ENCODE peak calls at places on chromosomes 5 and 9, in ten cellular contexts. O, G, H, Q, B, R, V, A, W and F are unnamed samples.

GRCh38 chr5:116013207-116013777 is 19.0 kb upstream of the ARL14EPL start:
- DNase-seq in B (no peak), G (no peak), V (no peak), W (no peak), A (no peak), H (no peak), Q (peak), O (no peak), R (no peak), F (no peak)

GRCh38 chr9:3842839-3843238 is 317.0 kb upstream of the RFX3 start:
- DNase-seq in V (no peak), Q (peak), W (no peak), B (no peak), R (no peak), A (no peak), O (no peak), H (no peak), G (no peak), F (no peak)

GRCh38 chr5:32278403-32278802 is 34.3 kb downstream of the MTMR12 start:
- DNase-seq in W (peak), V (no peak), H (no peak), R (peak), O (no peak), Q (peak), G (no peak), A (no peak), B (no peak), F (no peak)

GRCh38 chr5:10219068-10219467 is 30.6 kb downstream of the ATPSCKMT start:
- DNase-seq in B (no peak), V (no peak), Q (no peak), R (no peak), O (no peak), H (no peak), G (no peak), A (no peak), W (no peak), F (no peak)

GRCh38 chr5:16464664-16465543 is 696 bp downstream of the ZNF622 start:
- DNase-seq in O (peak), A (no peak), B (no peak), Q (no peak), G (peak), R (no peak), H (peak), W (peak), V (peak), F (no peak)

GRCh38 chr5:64594601-64595518 is 89.0 kb downstream of the RGS7BP start:
- DNase-seq in H (peak), R (no peak), G (no peak), Q (no peak), W (peak), A (no peak), O (no peak), V (no peak), B (no peak), F (no peak)

GRCh38 chr9:91676042-91676441 is 252.4 kb upstream of the NFIL3 start:
- DNase-seq in A (no peak), V (no peak), G (no peak), H (no peak), W (peak), B (no peak), Q (no peak), O (no peak), R (no peak), F (no peak)

GRCh38 chr5:5342784-5343183 is 79.7 kb upstream of the ICE1 start:
- DNase-seq in O (no peak), G (no peak), V (no peak), Q (peak), A (no peak), R (peak), B (no peak), H (no peak), W (no peak), F (no peak)

GRCh38 chr5:67620386-67621039 is 423.9 kb upstream of the CD180 start:
- DNase-seq in H (no peak), G (no peak), A (no peak), Q (no peak), O (no peak), W (no peak), R (no peak), V (peak), B (no peak), F (no peak)

GRCh38 chr5:164358531-164359259 is 853.3 kb downstream of the MAT2B start:
- DNase-seq in A (no peak), O (no peak), G (no peak), R (peak), Q (peak), H (no peak), V (no peak), B (no peak), W (peak), F (no peak)

GRCh38 chr9:125637264-125637663 is 69.7 kb downstream of the MAPKAP1 start:
- DNase-seq in O (no peak), G (no peak), A (no peak), Q (no peak), B (no peak), V (no peak), W (no peak), H (no peak), R (no peak), F (no peak)

GRCh38 chr9:89515416-89515815 is 17.5 kb upstream of the SEMA4D start:
- DNase-seq in Q (no peak), A (no peak), W (no peak), V (no peak), B (no peak), R (no peak), G (no peak), O (no peak), H (no peak), F (no peak)

GRCh38 chr5:133202066-133202665 is 150.4 kb downstream of the HSPA4 start:
- DNase-seq in Q (no peak), H (no peak), A (no peak), W (no peak), G (no peak), B (no peak), O (no peak), V (no peak), R (no peak), F (no peak)

GRCh38 chr5:103669615-103670014 is 107.0 kb upstream of the NUDT12 start:
- DNase-seq in W (no peak), A (no peak), R (no peak), B (no peak), Q (no peak), H (no peak), O (no peak), G (no peak), V (no peak), F (no peak)

GRCh38 chr9:126673689-126674364 is 60.1 kb downstream of the LMX1B start:
- DNase-seq in H (no peak), A (no peak), R (no peak), G (no peak), W (peak), Q (peak), B (no peak), O (no peak), V (no peak), F (no peak)

GRCh38 chr5:18797241-18797640 is 1163.0 kb downstream of the TAF11L14 start:
- DNase-seq in H (no peak), G (no peak), O (no peak), A (no peak), W (no peak), R (no peak), Q (no peak), V (no peak), B (no peak), F (no peak)

GRCh38 chr9:14888272-14888671 is 22.0 kb downstream of the FREM1 start:
- DNase-seq in O (no peak), B (no peak), Q (no peak), W (no peak), G (no peak), R (no peak), V (no peak), H (no peak), A (no peak), F (no peak)

GRCh38 chr9:91949293-91949945 is 609 bp downstream of the ROR2 start:
- DNase-seq in Q (no peak), V (no peak), B (no peak), O (no peak), H (no peak), W (peak), A (no peak), R (no peak), G (no peak), F (no peak)

GRCh38 chr5:74903165-74903787 is 37.1 kb upstream of the FAM169A start:
- DNase-seq in O (no peak), R (no peak), A (peak), G (peak), H (no peak), V (peak), Q (no peak), B (no peak), W (peak), F (peak)

GRCh38 chr5:10607023-10607665 is 43.3 kb downstream of the ANKRD33B start:
- DNase-seq in O (peak), Q (peak), A (no peak), W (no peak), R (peak), B (no peak), H (peak), G (no peak), V (peak), F (no peak)

GRCh38 chr9:99677281-99677680 is 144.4 kb upstream of the NR4A3 start:
- DNase-seq in B (no peak), V (no peak), R (peak), A (no peak), Q (peak), W (no peak), H (no peak), O (no peak), G (no peak), F (no peak)

GRCh38 chr9:89695441-89695891 is 90.7 kb downstream of the GADD45G start:
- DNase-seq in H (no peak), O (no peak), R (no peak), B (no peak), V (no peak), G (no peak), A (no peak), Q (no peak), W (no peak), F (no peak)

GRCh38 chr5:179777909-179778308 is 15.9 kb upstream of the LTC4S start:
- DNase-seq in O (no peak), H (no peak), A (no peak), B (no peak), G (no peak), Q (no peak), W (no peak), V (no peak), R (no peak), F (no peak)
- H3K27ac ChIP-seq in O (no peak), H (no peak), A (no peak), B (no peak), G (no peak), Q (no peak), W (no peak), V (no peak), R (no peak), F (no peak)

GRCh38 chr5:54221096-54221495 is 89.3 kb downstream of the ARL15 start:
- DNase-seq in O (no peak), V (no peak), H (no peak), W (no peak), A (no peak), Q (no peak), R (no peak), B (no peak), G (no peak), F (no peak)

GRCh38 chr5:54224083-54224836 is 86.1 kb downstream of the ARL15 start:
- DNase-seq in O (no peak), G (no peak), R (no peak), V (no peak), A (no peak), B (no peak), Q (no peak), W (no peak), H (no peak), F (no peak)

GRCh38 chr5:54222336-54222735 is 88.0 kb downstream of the ARL15 start:
- DNase-seq in W (no peak), H (no peak), V (no peak), A (no peak), Q (no peak), R (no peak), O (no peak), G (no peak), B (no peak), F (no peak)

GRCh38 chr5:54217826-54218503 is 92.4 kb downstream of the ARL15 start:
- DNase-seq in R (peak), O (peak), V (no peak), W (peak), Q (peak), B (no peak), A (no peak), H (peak), G (no peak), F (no peak)

GRCh38 chr5:54220230-54221040 is 89.9 kb downstream of the ARL15 start:
- DNase-seq in H (no peak), A (no peak), G (no peak), O (no peak), W (no peak), R (no peak), B (no peak), Q (no peak), V (no peak), F (no peak)
- H3K4me3 ChIP-seq in H (no peak), A (no peak), G (peak), O (no peak), W (peak), R (no peak), B (no peak), Q (peak), V (no peak), F (no peak)

DNA sequence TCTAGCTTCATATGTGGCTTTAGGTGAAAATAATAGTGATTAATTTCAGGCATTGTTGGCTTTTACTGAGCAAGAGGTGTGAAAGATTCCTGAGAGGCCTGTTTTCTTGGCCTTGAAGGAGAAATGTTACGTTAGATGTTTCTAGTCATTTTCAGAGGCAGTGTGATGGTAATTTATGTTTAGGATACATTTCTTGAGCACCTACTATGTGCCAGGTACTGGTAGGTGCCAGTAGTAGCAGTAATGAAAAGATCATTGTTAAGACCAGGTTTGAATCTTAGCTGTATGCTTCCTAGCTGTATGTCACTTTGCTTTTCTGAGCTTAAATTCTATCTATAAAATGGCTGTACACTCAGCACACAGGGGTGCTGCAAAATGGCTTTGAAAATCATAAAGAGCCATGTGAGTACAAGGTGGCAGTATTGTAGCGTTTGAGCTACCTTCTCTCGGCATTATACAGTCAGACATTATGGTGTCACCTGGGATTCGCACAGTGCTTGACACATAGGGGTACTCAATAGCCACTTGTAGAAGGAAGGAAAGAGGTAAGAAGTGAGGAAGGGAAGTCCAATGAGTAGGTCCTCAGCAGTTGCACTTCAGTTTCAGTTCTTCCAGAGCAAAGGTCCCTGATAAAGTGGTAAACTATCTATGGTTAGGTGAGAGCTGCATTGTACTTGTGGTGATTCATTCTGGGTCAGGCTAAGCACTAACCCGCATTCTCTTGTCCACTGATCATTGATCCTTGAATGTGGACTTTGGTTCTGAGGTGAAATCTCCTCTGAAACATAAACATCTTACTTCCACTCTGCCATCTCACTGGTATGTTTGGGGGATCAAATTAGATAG is 166.5 kb upstream of the NR3C1 start:
- DNase-seq in B (no peak), O (no peak), A (no peak), H (no peak), R (no peak), G (no peak), Q (no peak), W (peak), V (no peak), F (no peak)
- TF ChIP-seq CTCF in B (no peak), O (no peak), A (no peak), H (peak), R (no peak), G (no peak), Q (no peak), W (no peak), V (no peak), F (no peak)

GRCh38 chr9:19551124-19551929 is 142.5 kb downstream of the ACER2 start:
- DNase-seq in A (no peak), V (no peak), W (no peak), G (no peak), Q (peak), H (no peak), B (no peak), R (no peak), O (no peak), F (no peak)

GRCh38 chr9:19553441-19553840 is 144.6 kb downstream of the ACER2 start:
- DNase-seq in G (no peak), H (no peak), V (no peak), O (no peak), B (no peak), R (no peak), A (no peak), W (no peak), Q (no peak), F (no peak)

GRCh38 chr9:19552693-19553092 is 143.9 kb downstream of the ACER2 start:
- DNase-seq in R (no peak), Q (no peak), W (no peak), H (no peak), G (no peak), B (no peak), O (no peak), A (no peak), V (no peak), F (no peak)

GRCh38 chr9:19552282-19552681 is 143.5 kb downstream of the ACER2 start:
- DNase-seq in A (no peak), G (no peak), R (no peak), H (no peak), W (no peak), V (no peak), O (no peak), Q (no peak), B (no peak), F (no peak)

GRCh38 chr9:19550009-19550408 is 141.2 kb downstream of the ACER2 start:
- DNase-seq in G (no peak), V (no peak), A (no peak), R (no peak), B (no peak), H (no peak), O (no peak), Q (no peak), W (no peak), F (no peak)
- H3K27ac ChIP-seq in G (no peak), V (no peak), A (no peak), R (no peak), B (no peak), H (no peak), O (no peak), Q (no peak), W (no peak), F (no peak)

DNA sequence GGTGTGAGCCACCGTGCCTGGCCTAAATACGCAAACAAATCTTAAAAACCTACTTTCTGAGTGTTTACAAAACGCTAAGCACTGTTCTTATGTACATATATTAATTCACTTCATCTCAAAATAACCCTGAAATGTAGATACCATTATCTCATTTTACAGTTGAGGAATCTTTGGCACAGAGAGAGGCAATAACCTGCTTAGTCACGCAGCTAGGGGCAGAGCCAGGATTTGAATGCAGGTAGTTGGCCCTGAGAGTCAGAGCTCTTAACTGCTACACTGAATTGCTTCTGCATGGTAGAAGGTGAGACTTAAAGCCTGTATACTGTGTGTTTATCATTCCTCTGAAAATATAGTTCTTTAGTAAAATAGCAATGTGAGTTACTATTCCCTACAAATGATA is 21.9 kb downstream of the ARHGEF37 start:
- DNase-seq in B (no peak), H (no peak), V (peak), Q (no peak), W (no peak), G (no peak), A (no peak), O (no peak), R (no peak), F (no peak)
- H3K4me3 ChIP-seq in B (no peak), H (no peak), V (no peak), Q (no peak), W (no peak), G (no peak), A (no peak), O (no peak), R (no peak), F (no peak)

DNA sequence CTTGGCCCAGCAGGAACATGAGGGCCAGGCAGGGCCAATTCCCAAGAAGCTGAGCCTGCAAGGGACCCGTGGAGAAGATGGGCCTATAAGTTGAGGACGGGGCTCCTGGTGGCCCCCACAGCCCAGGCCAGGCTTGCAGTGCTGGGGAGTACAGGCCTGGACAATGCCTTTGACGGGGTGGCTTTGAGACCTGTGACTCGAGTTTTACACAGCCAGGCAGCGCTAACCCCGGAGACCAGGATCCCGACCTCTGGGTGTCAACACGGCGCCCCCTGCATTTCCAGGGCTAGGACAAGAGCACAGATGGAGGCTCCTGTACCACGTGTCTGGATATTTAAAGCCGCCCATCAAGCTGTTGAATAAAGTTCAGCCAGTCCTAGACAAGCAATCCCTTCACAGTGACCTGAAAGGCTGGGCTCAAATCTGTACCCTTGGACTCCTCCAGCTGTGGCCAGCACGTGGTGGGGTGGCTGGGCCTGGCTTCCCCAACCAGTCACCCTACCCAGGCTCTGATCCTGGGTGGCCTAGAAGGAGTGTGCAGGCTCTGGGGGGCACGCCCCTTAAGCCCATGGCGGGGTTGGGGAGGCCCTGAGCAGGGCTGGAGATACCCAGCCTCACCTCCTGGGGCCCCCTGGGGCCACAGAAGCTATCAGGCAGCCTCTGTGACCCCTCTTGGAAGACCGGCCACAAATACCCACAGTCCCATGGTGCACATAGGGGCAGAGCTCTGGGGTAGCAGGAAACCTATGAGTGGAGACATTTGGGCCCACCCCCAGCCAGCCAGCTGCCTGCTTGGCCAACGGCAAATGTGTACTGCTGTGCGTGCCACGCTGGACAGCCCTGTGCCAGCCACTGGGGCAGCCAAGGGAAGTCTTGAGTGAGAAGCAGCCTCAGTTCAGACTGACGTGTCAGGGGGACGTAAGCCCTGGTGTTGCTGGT is 88.7 kb downstream of the NTNG2 start:
- DNase-seq in R (no peak), Q (no peak), A (no peak), G (no peak), H (no peak), W (no peak), V (no peak), B (no peak), O (no peak), F (no peak)
- TF ChIP-seq CTCF in R (no peak), Q (no peak), A (no peak), G (no peak), H (no peak), W (no peak), V (no peak), B (no peak), O (no peak), F (no peak)

GRCh38 chr5:172901788-172902496 is 57.3 kb upstream of the RPL26L1 start:
- DNase-seq in W (peak), R (peak), A (no peak), V (no peak), O (no peak), B (no peak), Q (peak), H (no peak), G (no peak), F (no peak)

GRCh38 chr5:172904312-172904642 is 54.9 kb upstream of the RPL26L1 start:
- DNase-seq in H (no peak), R (no peak), W (no peak), V (no peak), O (no peak), Q (no peak), A (no peak), B (no peak), G (no peak), F (no peak)

GRCh38 chr5:172903790-172904189 is 55.4 kb upstream of the RPL26L1 start:
- DNase-seq in W (peak), V (peak), A (no peak), H (no peak), Q (peak), O (no peak), G (peak), R (peak), B (no peak), F (peak)

GRCh38 chr5:172901012-172901780 is 58.0 kb upstream of the RPL26L1 start:
- DNase-seq in R (peak), Q (peak), B (no peak), G (no peak), O (peak), H (no peak), A (no peak), W (peak), V (peak), F (no peak)

GRCh38 chr5:172902497-172903472 is 56.4 kb upstream of the RPL26L1 start:
- DNase-seq in O (peak), G (peak), A (no peak), V (peak), R (peak), H (peak), Q (peak), B (no peak), W (peak), F (peak)
- H3K27ac ChIP-seq in O (peak), G (peak), A (no peak), V (peak), R (peak), H (no peak), Q (peak), B (no peak), W (peak), F (peak)